ENCODE peak calls at places on chromosomes 13 and 19, in ten cellular contexts. One of them, this sample, is unnamed.

GRCh38 chr13:54415753-54416366 is 1387.2 kb downstream of the OLFM4 start:
- DNase-seq in sigmoid colon: no peak
- DNase-seq in HCT116: no peak
- DNase-seq in SK-N-SH: no peak
- DNase-seq in spleen: no peak
- DNase-seq in GM23338: no peak
- DNase-seq in GM12878: no peak
- DNase-seq in breast epithelium: no peak
- DNase-seq in stomach: no peak
- DNase-seq in transverse colon: no peak
- DNase-seq in this sample: no peak

GRCh38 chr19:18764591-18765051 is 26.5 kb downstream of the COMP start:
- DNase-seq in sigmoid colon: no peak
- DNase-seq in HCT116: no peak
- DNase-seq in SK-N-SH: no peak
- DNase-seq in spleen: no peak
- DNase-seq in GM23338: no peak
- DNase-seq in GM12878: no peak
- DNase-seq in breast epithelium: no peak
- DNase-seq in stomach: no peak
- DNase-seq in transverse colon: no peak
- DNase-seq in this sample: no peak

GRCh38 chr13:110338441-110339101 is 31.5 kb downstream of the COL4A2 start:
- DNase-seq in sigmoid colon: peak; percentile 92
- DNase-seq in HCT116: no peak
- DNase-seq in SK-N-SH: no peak
- DNase-seq in spleen: no peak
- DNase-seq in GM23338: no peak
- DNase-seq in GM12878: no peak
- DNase-seq in breast epithelium: peak; percentile 71
- DNase-seq in stomach: no peak
- DNase-seq in transverse colon: peak; percentile 51
- DNase-seq in this sample: no peak

GRCh38 chr13:99908129-99908805 is 63.3 kb downstream of the ZIC5 start:
- DNase-seq in sigmoid colon: no peak
- DNase-seq in HCT116: no peak
- DNase-seq in SK-N-SH: no peak
- DNase-seq in spleen: no peak
- DNase-seq in GM23338: no peak
- DNase-seq in GM12878: no peak
- DNase-seq in breast epithelium: no peak
- DNase-seq in stomach: peak; percentile 71
- DNase-seq in transverse colon: no peak
- DNase-seq in this sample: no peak

GRCh38 chr13:99979453-99980200 is 2.0 kb upstream of the ZIC2 start:
- DNase-seq in sigmoid colon: no peak
- DNase-seq in HCT116: no peak
- DNase-seq in SK-N-SH: peak; percentile 56
- DNase-seq in spleen: no peak
- DNase-seq in GM23338: peak; percentile 87
- DNase-seq in GM12878: no peak
- DNase-seq in breast epithelium: peak; percentile 16
- DNase-seq in stomach: peak; percentile 14
- DNase-seq in transverse colon: no peak
- DNase-seq in this sample: no peak

GRCh38 chr13:75691183-75691582 is 55.1 kb downstream of the LMO7 start:
- DNase-seq in sigmoid colon: no peak
- DNase-seq in HCT116: no peak
- DNase-seq in SK-N-SH: no peak
- DNase-seq in spleen: no peak
- DNase-seq in GM23338: no peak
- DNase-seq in GM12878: no peak
- DNase-seq in breast epithelium: no peak
- DNase-seq in stomach: no peak
- DNase-seq in transverse colon: no peak
- DNase-seq in this sample: no peak

GRCh38 chr13:76885203-76886004 is 801 bp downstream of the KCTD12 start:
- DNase-seq in sigmoid colon: peak; percentile 90
- DNase-seq in HCT116: no peak
- DNase-seq in SK-N-SH: peak; percentile 81
- DNase-seq in spleen: peak; percentile 94
- DNase-seq in GM23338: peak; percentile 80
- DNase-seq in GM12878: no peak
- DNase-seq in breast epithelium: peak; percentile 68
- DNase-seq in stomach: peak; percentile 73
- DNase-seq in transverse colon: peak; percentile 70
- DNase-seq in this sample: peak; percentile 65

GRCh38 chr13:72782717-72783116 is 784 bp downstream of the PIBF1 start:
- DNase-seq in sigmoid colon: no peak
- DNase-seq in HCT116: no peak
- DNase-seq in SK-N-SH: peak; percentile 1
- DNase-seq in spleen: no peak
- DNase-seq in GM23338: no peak
- DNase-seq in GM12878: no peak
- DNase-seq in breast epithelium: no peak
- DNase-seq in stomach: no peak
- DNase-seq in transverse colon: no peak
- DNase-seq in this sample: no peak

GRCh38 chr13:21703846-21704245 is 33.0 kb downstream of the FGF9 start:
- DNase-seq in sigmoid colon: no peak
- DNase-seq in HCT116: no peak
- DNase-seq in SK-N-SH: no peak
- DNase-seq in spleen: no peak
- DNase-seq in GM23338: no peak
- DNase-seq in GM12878: no peak
- DNase-seq in breast epithelium: no peak
- DNase-seq in stomach: no peak
- DNase-seq in transverse colon: no peak
- DNase-seq in this sample: no peak

GRCh38 chr13:39039033-39039432 is 777 bp downstream of the NHLRC3 start:
- DNase-seq in sigmoid colon: no peak
- DNase-seq in HCT116: no peak
- DNase-seq in SK-N-SH: no peak
- DNase-seq in spleen: no peak
- DNase-seq in GM23338: no peak
- DNase-seq in GM12878: no peak
- DNase-seq in breast epithelium: no peak
- DNase-seq in stomach: no peak
- DNase-seq in transverse colon: no peak
- DNase-seq in this sample: no peak

GRCh38 chr19:18493440-18494266 is 28.2 kb downstream of the ELL start:
- DNase-seq in sigmoid colon: peak; percentile 79
- DNase-seq in HCT116: no peak
- DNase-seq in SK-N-SH: no peak
- DNase-seq in spleen: peak; percentile 61
- DNase-seq in GM23338: no peak
- DNase-seq in GM12878: no peak
- DNase-seq in breast epithelium: no peak
- DNase-seq in stomach: no peak
- DNase-seq in transverse colon: no peak
- DNase-seq in this sample: no peak

GRCh38 chr19:703651-704446 is 4.9 kb upstream of the PALM start:
- DNase-seq in sigmoid colon: peak; percentile 92
- DNase-seq in HCT116: peak; percentile 72
- DNase-seq in SK-N-SH: peak; percentile 97
- DNase-seq in spleen: peak; percentile 92
- DNase-seq in GM23338: peak; percentile 96
- DNase-seq in GM12878: no peak
- DNase-seq in breast epithelium: no peak
- DNase-seq in stomach: peak; percentile 84
- DNase-seq in transverse colon: peak; percentile 84
- DNase-seq in this sample: no peak

GRCh38 chr19:3556978-3557460 is 367 bp downstream of the MFSD12 start:
- DNase-seq in sigmoid colon: peak; percentile 71
- DNase-seq in HCT116: no peak
- DNase-seq in SK-N-SH: peak; percentile 74
- DNase-seq in spleen: peak; percentile 89
- DNase-seq in GM23338: peak; percentile 51
- DNase-seq in GM12878: no peak
- DNase-seq in breast epithelium: no peak
- DNase-seq in stomach: peak; percentile 48
- DNase-seq in transverse colon: peak; percentile 51
- DNase-seq in this sample: peak; percentile 23
- H3K4me1 ChIP-seq in sigmoid colon: peaks cover 20% of the 10 kb centered on the region
- H3K4me1 ChIP-seq in HCT116: peaks cover 22% of the 10 kb centered on the region
- H3K4me1 ChIP-seq in SK-N-SH: peaks cover 3% of the 10 kb centered on the region
- H3K4me1 ChIP-seq in spleen: peaks cover 60% of the 10 kb centered on the region
- H3K4me1 ChIP-seq in GM23338: no peaks in the 10 kb centered on the region
- H3K4me1 ChIP-seq in GM12878: peaks cover 28% of the 10 kb centered on the region
- H3K4me1 ChIP-seq in breast epithelium: peaks cover 14% of the 10 kb centered on the region
- H3K4me1 ChIP-seq in stomach: peaks cover 22% of the 10 kb centered on the region
- H3K4me1 ChIP-seq in transverse colon: peaks cover 11% of the 10 kb centered on the region
- H3K4me1 ChIP-seq in this sample: no peaks in the 10 kb centered on the region

DNA sequence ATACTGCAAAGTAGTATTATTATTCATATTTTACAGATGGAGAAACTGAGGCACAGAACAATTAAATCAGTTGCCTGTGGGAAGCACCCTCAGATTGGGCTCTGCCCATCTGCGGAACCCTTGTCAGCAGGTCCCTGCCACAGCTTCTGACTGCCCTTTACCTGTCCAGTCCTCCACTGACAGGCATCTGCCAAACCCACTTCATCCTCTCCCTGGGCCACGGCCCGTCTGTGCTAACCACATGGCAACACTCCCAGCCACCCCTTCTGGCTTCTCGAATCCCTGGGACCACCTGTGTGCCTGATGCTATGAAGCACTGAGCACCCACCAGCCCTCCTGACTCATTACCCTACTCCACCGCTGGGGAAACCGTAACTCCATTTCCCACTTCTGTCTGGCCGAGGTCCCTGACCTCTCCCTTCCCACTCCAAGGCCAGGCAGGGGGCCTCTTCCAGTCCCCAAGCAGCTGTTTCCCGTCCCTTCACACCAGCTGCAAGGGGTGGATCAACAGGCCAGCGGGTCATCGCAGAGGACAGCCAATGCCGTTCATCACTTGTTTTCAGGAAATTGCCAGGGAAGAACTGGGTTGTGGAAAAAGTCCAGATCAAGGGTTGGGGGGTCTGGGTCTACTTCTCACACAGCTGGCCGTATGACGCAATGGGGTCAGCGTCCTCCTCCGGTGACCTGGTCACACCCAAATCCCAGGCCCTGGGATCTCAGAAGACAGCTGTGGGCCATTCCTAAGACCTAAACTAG is 2.5 kb downstream of the KANK3 start:
- DNase-seq in sigmoid colon: peak; percentile 87
- DNase-seq in HCT116: no peak
- DNase-seq in SK-N-SH: peak; percentile 65
- DNase-seq in spleen: peak; percentile 83
- DNase-seq in GM23338: peak; percentile 63
- DNase-seq in GM12878: no peak
- DNase-seq in breast epithelium: no peak
- DNase-seq in stomach: peak; percentile 37
- DNase-seq in transverse colon: peak; percentile 30
- DNase-seq in this sample: no peak
- TF ChIP-seq POLR2AphosphoS5 in sigmoid colon: peak; percentile 68
- TF ChIP-seq POLR2AphosphoS5 in HCT116: no peak
- TF ChIP-seq POLR2AphosphoS5 in SK-N-SH: no peak
- TF ChIP-seq POLR2AphosphoS5 in spleen: peak; percentile 96
- TF ChIP-seq POLR2AphosphoS5 in GM23338: no peak
- TF ChIP-seq POLR2AphosphoS5 in GM12878: no peak
- TF ChIP-seq POLR2AphosphoS5 in breast epithelium: no peak
- TF ChIP-seq POLR2AphosphoS5 in stomach: peak; percentile 60
- TF ChIP-seq POLR2AphosphoS5 in transverse colon: peak; percentile 44
- TF ChIP-seq POLR2AphosphoS5 in this sample: no peak

GRCh38 chr13:98528663-98529064 is 48.2 kb downstream of the STK24 start:
- DNase-seq in sigmoid colon: peak; percentile 68
- DNase-seq in HCT116: no peak
- DNase-seq in SK-N-SH: no peak
- DNase-seq in spleen: no peak
- DNase-seq in GM23338: no peak
- DNase-seq in GM12878: no peak
- DNase-seq in breast epithelium: no peak
- DNase-seq in stomach: no peak
- DNase-seq in transverse colon: no peak
- DNase-seq in this sample: no peak
- H3K4me1 ChIP-seq in sigmoid colon: peaks cover 51% of the 10 kb centered on the region
- H3K4me1 ChIP-seq in HCT116: no peaks in the 10 kb centered on the region
- H3K4me1 ChIP-seq in SK-N-SH: no peaks in the 10 kb centered on the region
- H3K4me1 ChIP-seq in spleen: peaks cover 61% of the 10 kb centered on the region
- H3K4me1 ChIP-seq in GM23338: peaks cover 42% of the 10 kb centered on the region
- H3K4me1 ChIP-seq in GM12878: peaks cover 59% of the 10 kb centered on the region
- H3K4me1 ChIP-seq in breast epithelium: no peaks in the 10 kb centered on the region
- H3K4me1 ChIP-seq in stomach: peaks cover 29% of the 10 kb centered on the region
- H3K4me1 ChIP-seq in transverse colon: peaks cover 10% of the 10 kb centered on the region
- H3K4me1 ChIP-seq in this sample: peaks cover 3% of the 10 kb centered on the region

GRCh38 chr19:10661946-10662345 is 7.8 kb downstream of the ILF3 start:
- DNase-seq in sigmoid colon: no peak
- DNase-seq in HCT116: no peak
- DNase-seq in SK-N-SH: no peak
- DNase-seq in spleen: no peak
- DNase-seq in GM23338: no peak
- DNase-seq in GM12878: no peak
- DNase-seq in breast epithelium: no peak
- DNase-seq in stomach: no peak
- DNase-seq in transverse colon: no peak
- DNase-seq in this sample: no peak
- TF ChIP-seq POLR2AphosphoS5 in sigmoid colon: no peak
- TF ChIP-seq POLR2AphosphoS5 in HCT116: no peak
- TF ChIP-seq POLR2AphosphoS5 in SK-N-SH: no peak
- TF ChIP-seq POLR2AphosphoS5 in spleen: no peak
- TF ChIP-seq POLR2AphosphoS5 in GM23338: no peak
- TF ChIP-seq POLR2AphosphoS5 in GM12878: peak; percentile 17
- TF ChIP-seq POLR2AphosphoS5 in breast epithelium: no peak
- TF ChIP-seq POLR2AphosphoS5 in stomach: no peak
- TF ChIP-seq POLR2AphosphoS5 in transverse colon: no peak
- TF ChIP-seq POLR2AphosphoS5 in this sample: no peak

GRCh38 chr19:1860821-1861598 is 2.4 kb downstream of the KLF16 start:
- DNase-seq in sigmoid colon: no peak
- DNase-seq in HCT116: no peak
- DNase-seq in SK-N-SH: no peak
- DNase-seq in spleen: no peak
- DNase-seq in GM23338: no peak
- DNase-seq in GM12878: no peak
- DNase-seq in breast epithelium: no peak
- DNase-seq in stomach: no peak
- DNase-seq in transverse colon: no peak
- DNase-seq in this sample: no peak
- H3K4me1 ChIP-seq in sigmoid colon: peaks cover 61% of the 10 kb centered on the region
- H3K4me1 ChIP-seq in HCT116: peaks cover 58% of the 10 kb centered on the region
- H3K4me1 ChIP-seq in SK-N-SH: peaks cover 30% of the 10 kb centered on the region
- H3K4me1 ChIP-seq in spleen: peaks cover 74% of the 10 kb centered on the region
- H3K4me1 ChIP-seq in GM23338: peaks cover 54% of the 10 kb centered on the region
- H3K4me1 ChIP-seq in GM12878: peaks cover 11% of the 10 kb centered on the region
- H3K4me1 ChIP-seq in breast epithelium: peaks cover 37% of the 10 kb centered on the region
- H3K4me1 ChIP-seq in stomach: peaks cover 64% of the 10 kb centered on the region
- H3K4me1 ChIP-seq in transverse colon: peaks cover 55% of the 10 kb centered on the region
- H3K4me1 ChIP-seq in this sample: peaks cover 18% of the 10 kb centered on the region

GRCh38 chr19:10402441-10403038 is 802 bp downstream of the CDC37 start:
- DNase-seq in sigmoid colon: no peak
- DNase-seq in HCT116: no peak
- DNase-seq in SK-N-SH: peak; percentile 76
- DNase-seq in spleen: no peak
- DNase-seq in GM23338: peak; percentile 34
- DNase-seq in GM12878: no peak
- DNase-seq in breast epithelium: no peak
- DNase-seq in stomach: no peak
- DNase-seq in transverse colon: peak; percentile 45
- DNase-seq in this sample: no peak
- TF ChIP-seq POLR2AphosphoS5 in sigmoid colon: no peak
- TF ChIP-seq POLR2AphosphoS5 in HCT116: no peak
- TF ChIP-seq POLR2AphosphoS5 in SK-N-SH: no peak
- TF ChIP-seq POLR2AphosphoS5 in spleen: peak; percentile 61
- TF ChIP-seq POLR2AphosphoS5 in GM23338: no peak
- TF ChIP-seq POLR2AphosphoS5 in GM12878: no peak
- TF ChIP-seq POLR2AphosphoS5 in breast epithelium: no peak
- TF ChIP-seq POLR2AphosphoS5 in stomach: peak; percentile 52
- TF ChIP-seq POLR2AphosphoS5 in transverse colon: no peak
- TF ChIP-seq POLR2AphosphoS5 in this sample: no peak

This sample was measured in prostate gland.